ENCODE peak calls at places on chromosomes 12 and 14, in nine cellular contexts. T is activated B cell treated with CpG ODN at 0.5 μM for 24 hours; P is stomach; K is cardiac muscle cell; N is GM23338; A is Panc1; G is CD4-positive, alpha-beta T cell; C is sigmoid colon; W is NB4. Y is an unnamed sample.

GRCh38 chr12:51036165-51036765 is 10.1 kb upstream of the SLC11A2 start:
- DNase-seq in T (no peak), P (no peak), K (no peak), N (no peak), A (no peak), G (no peak), C (no peak), W (no peak), Y (no peak)

GRCh38 chr12:11929714-11930113 is 141.0 kb upstream of the BCL2L14 start:
- DNase-seq in T (no peak), P (no peak), K (no peak), N (no peak), A (no peak), G (no peak), C (no peak), W (no peak), Y (no peak)

GRCh38 chr12:128267651-128268347 is 829 bp downstream of the TMEM132C start:
- DNase-seq in T (no peak), P (no peak), K (peak), N (peak), A (no peak), G (no peak), C (no peak), W (no peak), Y (no peak)

GRCh38 chr14:95547626-95548327 is 12.9 kb downstream of the GLRX5 start:
- DNase-seq in T (no peak), P (no peak), K (no peak), N (peak), A (no peak), G (no peak), C (no peak), W (no peak), Y (no peak)

GRCh38 chr12:109621864-109622485 is 48.4 kb downstream of the MVK start:
- DNase-seq in T (no peak), P (no peak), K (no peak), N (peak), A (no peak), G (no peak), C (no peak), W (no peak), Y (no peak)

GRCh38 chr14:99589031-99589441 is 15.0 kb downstream of the CCDC85C start:
- DNase-seq in T (no peak), P (no peak), K (no peak), N (no peak), A (no peak), G (no peak), C (no peak), W (peak), Y (no peak)

GRCh38 chr12:15788266-15789214 is 648 bp downstream of the EPS8 start:
- DNase-seq in T (no peak), P (peak), K (peak), N (peak), A (no peak), G (no peak), C (peak), W (peak), Y (no peak)

GRCh38 chr12:12922191-12922616 is 29.8 kb downstream of the GPRC5D start:
- DNase-seq in T (no peak), P (no peak), K (no peak), N (peak), A (no peak), G (no peak), C (no peak), W (no peak), Y (no peak)

GRCh38 chr12:109561711-109562030 is 11.6 kb downstream of the MMAB start:
- DNase-seq in T (no peak), P (no peak), K (no peak), N (no peak), A (no peak), G (no peak), C (no peak), W (no peak), Y (no peak)

GRCh38 chr12:40216516-40217288 is 8.1 kb upstream of the LRRK2 start:
- DNase-seq in T (no peak), P (no peak), K (no peak), N (no peak), A (no peak), G (no peak), C (no peak), W (peak), Y (no peak)

GRCh38 chr14:79383031-79383430 is 828.3 kb downstream of the DIO2 start:
- DNase-seq in T (no peak), P (no peak), K (no peak), N (no peak), A (no peak), G (no peak), C (no peak), W (no peak), Y (no peak)

GRCh38 chr12:98059659-98060343 is 455.6 kb upstream of the TMPO start:
- DNase-seq in T (no peak), P (no peak), K (no peak), N (no peak), A (no peak), G (no peak), C (no peak), W (no peak), Y (no peak)

GRCh38 chr12:55548756-55549155 is 646 bp upstream of the OR6C4 start:
- DNase-seq in T (no peak), P (no peak), K (no peak), N (no peak), A (no peak), G (no peak), C (no peak), W (no peak), Y (no peak)

GRCh38 chr12:76032043-76032981 is 736 bp upstream of the PHLDA1 start:
- DNase-seq in T (no peak), P (peak), K (peak), N (peak), A (no peak), G (peak), C (peak), W (peak), Y (no peak)

GRCh38 chr12:121535150-121536057 is 45.4 kb downstream of the KDM2B start:
- DNase-seq in T (no peak), P (no peak), K (no peak), N (no peak), A (no peak), G (no peak), C (peak), W (no peak), Y (no peak)

GRCh38 chr12:64733857-64734256 is 25.3 kb downstream of the GNS start:
- DNase-seq in T (no peak), P (no peak), K (peak), N (no peak), A (peak), G (no peak), C (no peak), W (no peak), Y (no peak)

GRCh38 chr12:68402422-68402821 is 70.3 kb upstream of the MDM1 start:
- DNase-seq in T (no peak), P (no peak), K (no peak), N (no peak), A (no peak), G (no peak), C (no peak), W (no peak), Y (no peak)

GRCh38 chr12:68403711-68404110 is 71.5 kb upstream of the MDM1 start:
- DNase-seq in T (no peak), P (no peak), K (no peak), N (no peak), A (no peak), G (no peak), C (no peak), W (no peak), Y (no peak)

GRCh38 chr12:68403296-68403695 is 71.1 kb upstream of the MDM1 start:
- DNase-seq in T (no peak), P (no peak), K (no peak), N (no peak), A (no peak), G (no peak), C (no peak), W (no peak), Y (no peak)

GRCh38 chr12:68405292-68405900 is 73.2 kb upstream of the MDM1 start:
- DNase-seq in T (no peak), P (no peak), K (no peak), N (no peak), A (no peak), G (no peak), C (no peak), W (peak), Y (no peak)

DNA sequence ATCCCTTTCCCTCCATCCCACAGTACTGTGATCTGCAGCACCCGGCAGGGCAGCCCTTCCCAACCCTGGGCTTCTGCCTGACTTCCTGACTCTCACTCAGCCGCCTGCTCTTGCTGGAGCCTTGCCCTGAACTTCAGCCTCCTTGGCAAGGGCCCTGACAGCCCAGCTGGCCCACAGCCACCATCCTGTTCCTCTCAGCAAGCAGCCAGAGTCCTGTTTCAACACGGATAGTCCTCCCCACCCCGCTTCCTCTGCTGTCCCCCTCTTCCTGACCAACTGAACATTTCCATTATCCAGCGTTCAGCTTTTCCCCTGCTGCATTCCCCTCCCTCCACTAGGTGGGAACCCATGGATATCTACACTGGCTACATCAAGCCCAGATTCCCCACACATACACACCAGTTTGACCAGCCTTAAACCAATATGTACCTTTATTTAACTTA is 74.0 kb upstream of the MDM1 start:
- DNase-seq in T (no peak), P (peak), K (no peak), N (peak), A (no peak), G (no peak), C (peak), W (peak), Y (peak)
- TF ChIP-seq CTCF in T (no peak), P (peak), K (peak), N (peak), A (peak), G (no peak), C (peak), W (no peak), Y (no peak)

GRCh38 chr12:87266305-87266704 is 762.9 kb downstream of the C12orf50 start:
- DNase-seq in T (no peak), P (no peak), K (no peak), N (peak), A (no peak), G (no peak), C (no peak), W (peak), Y (no peak)
- TF ChIP-seq CTCF in T (no peak), P (no peak), K (no peak), N (peak), A (peak), G (no peak), C (no peak), W (peak), Y (no peak)

DNA sequence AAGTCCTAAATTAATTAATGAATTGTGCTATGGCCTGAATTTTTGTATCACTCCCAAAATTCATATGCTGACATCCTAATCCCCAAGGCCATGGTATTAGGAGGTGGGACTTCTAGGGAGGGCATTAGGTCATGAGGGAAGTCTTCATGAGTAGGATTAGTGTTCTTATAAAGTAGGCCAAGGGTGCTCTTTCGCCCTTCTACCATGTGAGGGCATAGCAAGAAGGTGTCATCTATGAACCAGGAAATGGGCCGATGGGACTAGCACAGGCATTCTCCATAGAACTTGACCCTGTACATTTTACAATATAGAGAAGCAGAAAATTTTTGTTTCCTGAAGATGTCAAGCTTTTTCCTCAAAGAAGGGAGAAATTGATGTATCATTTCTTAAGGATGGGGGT is 12.5 kb downstream of the SYT10 start:
- DNase-seq in T (no peak), P (no peak), K (peak), N (peak), A (peak), G (no peak), C (no peak), W (peak), Y (no peak)
- TF ChIP-seq CTCF in T (no peak), P (no peak), K (no peak), N (peak), A (no peak), G (no peak), C (no peak), W (peak), Y (no peak)

DNA sequence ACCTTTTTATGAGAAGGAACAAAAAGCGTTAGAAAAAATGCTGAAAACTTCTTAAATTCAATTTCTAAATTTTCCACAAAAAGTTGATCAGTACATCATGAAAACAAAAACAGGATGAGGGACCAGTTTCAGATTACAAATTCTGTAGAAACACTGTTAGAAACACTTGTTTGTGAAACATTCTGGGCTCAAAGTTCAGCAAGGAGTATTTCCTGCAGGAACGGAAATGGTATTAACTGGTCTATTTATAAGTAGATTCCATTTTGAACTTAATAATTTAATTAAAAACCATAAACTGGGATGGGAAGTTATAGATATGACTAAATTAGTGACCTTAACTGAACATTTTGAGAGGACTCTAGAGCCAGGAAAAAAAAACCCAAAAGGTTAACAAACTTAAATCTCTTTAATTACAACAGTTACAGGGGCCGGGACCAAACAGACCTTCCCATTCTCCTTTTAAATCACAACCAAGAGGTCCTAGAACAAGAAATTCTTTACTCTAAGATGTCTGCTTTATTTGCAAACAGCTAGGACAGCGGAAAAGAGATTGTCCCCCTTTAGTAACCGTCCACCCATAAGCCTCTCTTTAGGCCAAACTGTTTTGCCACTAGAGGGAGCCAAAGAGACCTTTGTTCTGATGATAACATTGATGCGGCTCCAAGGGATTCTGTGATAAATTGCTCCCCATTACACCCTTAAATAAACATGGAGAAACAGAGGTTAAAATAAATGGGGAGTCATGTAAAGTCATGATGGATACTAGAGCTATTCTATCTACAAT is 69.0 kb upstream of the RERGL start:
- DNase-seq in T (no peak), P (no peak), K (peak), N (peak), A (no peak), G (no peak), C (no peak), W (peak), Y (no peak)
- TF ChIP-seq CTCF in T (no peak), P (no peak), K (peak), N (peak), A (peak), G (peak), C (no peak), W (peak), Y (peak)

GRCh38 chr14:104871145-104871655 is 6.1 kb downstream of the CEP170B start:
- DNase-seq in T (no peak), P (no peak), K (no peak), N (no peak), A (no peak), G (no peak), C (peak), W (no peak), Y (peak)
- TF ChIP-seq CTCF in T (no peak), P (no peak), K (no peak), N (no peak), A (peak), G (no peak), C (no peak), W (no peak), Y (no peak)

GRCh38 chr12:96303656-96304055 is 96.6 kb downstream of the CDK17 start:
- DNase-seq in T (no peak), P (no peak), K (no peak), N (no peak), A (no peak), G (no peak), C (no peak), W (no peak), Y (no peak)
- TF ChIP-seq CTCF in T (no peak), P (no peak), K (no peak), N (no peak), A (no peak), G (no peak), C (no peak), W (no peak), Y (no peak)